ENCODE peak calls at places on chromosomes 1 and 21, in seven cellular contexts. One of them, this sample, is unnamed.

GRCh38 chr1:227622739-227623475 is 59.6 kb downstream of the ZNF678 start:
- DNase-seq in IMR-90: no peak
- DNase-seq in thoracic aorta: no peak
- DNase-seq in activated B cell treated with CpG ODN at 0.5 μM for 24 hours: no peak
- DNase-seq in endodermal cell: peak; percentile 10
- DNase-seq in hippocampal formation: no peak
- DNase-seq in K562: no peak
- DNase-seq in this sample: no peak

GRCh38 chr1:113805256-113805531 is 7.1 kb downstream of the RSBN1 start:
- DNase-seq in IMR-90: no peak
- DNase-seq in thoracic aorta: no peak
- DNase-seq in activated B cell treated with CpG ODN at 0.5 μM for 24 hours: no peak
- DNase-seq in endodermal cell: no peak
- DNase-seq in hippocampal formation: no peak
- DNase-seq in K562: no peak
- DNase-seq in this sample: no peak

GRCh38 chr1:242059976-242060375 is 61.1 kb upstream of the MAP1LC3C start:
- DNase-seq in IMR-90: no peak
- DNase-seq in thoracic aorta: no peak
- DNase-seq in activated B cell treated with CpG ODN at 0.5 μM for 24 hours: no peak
- DNase-seq in endodermal cell: no peak
- DNase-seq in hippocampal formation: no peak
- DNase-seq in K562: no peak
- DNase-seq in this sample: no peak

GRCh38 chr1:2136836-2137235 is 57.7 kb downstream of the FAAP20 start:
- DNase-seq in IMR-90: no peak
- DNase-seq in thoracic aorta: no peak
- DNase-seq in activated B cell treated with CpG ODN at 0.5 μM for 24 hours: no peak
- DNase-seq in endodermal cell: no peak
- DNase-seq in hippocampal formation: no peak
- DNase-seq in K562: no peak
- DNase-seq in this sample: no peak

GRCh38 chr1:203135636-203136305 is 8.2 kb downstream of the ADORA1 start:
- DNase-seq in IMR-90: no peak
- DNase-seq in thoracic aorta: no peak
- DNase-seq in activated B cell treated with CpG ODN at 0.5 μM for 24 hours: no peak
- DNase-seq in endodermal cell: no peak
- DNase-seq in hippocampal formation: no peak
- DNase-seq in K562: no peak
- DNase-seq in this sample: no peak

GRCh38 chr21:15826147-15826780 is 96.5 kb downstream of the USP25 start:
- DNase-seq in IMR-90: peak; percentile 54
- DNase-seq in thoracic aorta: no peak
- DNase-seq in activated B cell treated with CpG ODN at 0.5 μM for 24 hours: no peak
- DNase-seq in endodermal cell: peak; percentile 68
- DNase-seq in hippocampal formation: no peak
- DNase-seq in K562: peak; percentile 64
- DNase-seq in this sample: no peak

GRCh38 chr1:164561007-164561406 is 2.0 kb downstream of the PBX1 start:
- DNase-seq in IMR-90: no peak
- DNase-seq in thoracic aorta: no peak
- DNase-seq in activated B cell treated with CpG ODN at 0.5 μM for 24 hours: no peak
- DNase-seq in endodermal cell: no peak
- DNase-seq in hippocampal formation: no peak
- DNase-seq in K562: no peak
- DNase-seq in this sample: no peak

GRCh38 chr1:111290640-111291039 is at the start of gene CHIA:
- DNase-seq in IMR-90: no peak
- DNase-seq in thoracic aorta: no peak
- DNase-seq in activated B cell treated with CpG ODN at 0.5 μM for 24 hours: no peak
- DNase-seq in endodermal cell: no peak
- DNase-seq in hippocampal formation: no peak
- DNase-seq in K562: no peak
- DNase-seq in this sample: no peak

GRCh38 chr1:204894031-204894430 is 23.4 kb downstream of the NFASC start:
- DNase-seq in IMR-90: no peak
- DNase-seq in thoracic aorta: no peak
- DNase-seq in activated B cell treated with CpG ODN at 0.5 μM for 24 hours: no peak
- DNase-seq in endodermal cell: no peak
- DNase-seq in hippocampal formation: no peak
- DNase-seq in K562: no peak
- DNase-seq in this sample: no peak

GRCh38 chr21:35559128-35559831 is 501.0 kb downstream of the SETD4 start:
- DNase-seq in IMR-90: peak; percentile 95
- DNase-seq in thoracic aorta: no peak
- DNase-seq in activated B cell treated with CpG ODN at 0.5 μM for 24 hours: no peak
- DNase-seq in endodermal cell: no peak
- DNase-seq in hippocampal formation: no peak
- DNase-seq in K562: peak; percentile 21
- DNase-seq in this sample: no peak

GRCh38 chr21:40516336-40516735 is 330.6 kb downstream of the DSCAM start:
- DNase-seq in IMR-90: no peak
- DNase-seq in thoracic aorta: no peak
- DNase-seq in activated B cell treated with CpG ODN at 0.5 μM for 24 hours: no peak
- DNase-seq in endodermal cell: peak; percentile 67
- DNase-seq in hippocampal formation: peak; percentile 31
- DNase-seq in K562: no peak
- DNase-seq in this sample: no peak

GRCh38 chr1:53139911-53140310 is 2.5 kb downstream of the SLC1A7 start:
- DNase-seq in IMR-90: peak; percentile 66
- DNase-seq in thoracic aorta: no peak
- DNase-seq in activated B cell treated with CpG ODN at 0.5 μM for 24 hours: no peak
- DNase-seq in endodermal cell: no peak
- DNase-seq in hippocampal formation: no peak
- DNase-seq in K562: no peak
- DNase-seq in this sample: no peak

GRCh38 chr1:40794915-40795715 is 11.5 kb downstream of the KCNQ4 start:
- DNase-seq in IMR-90: no peak
- DNase-seq in thoracic aorta: no peak
- DNase-seq in activated B cell treated with CpG ODN at 0.5 μM for 24 hours: no peak
- DNase-seq in endodermal cell: no peak
- DNase-seq in hippocampal formation: no peak
- DNase-seq in K562: no peak
- DNase-seq in this sample: no peak

GRCh38 chr1:33341190-33341589 is 20.3 kb upstream of the A3GALT2 start:
- DNase-seq in IMR-90: no peak
- DNase-seq in thoracic aorta: no peak
- DNase-seq in activated B cell treated with CpG ODN at 0.5 μM for 24 hours: no peak
- DNase-seq in endodermal cell: no peak
- DNase-seq in hippocampal formation: no peak
- DNase-seq in K562: no peak
- DNase-seq in this sample: no peak

GRCh38 chr1:215830221-215830620 is 263.1 kb downstream of the KCTD3 start:
- DNase-seq in IMR-90: no peak
- DNase-seq in thoracic aorta: no peak
- DNase-seq in activated B cell treated with CpG ODN at 0.5 μM for 24 hours: no peak
- DNase-seq in endodermal cell: no peak
- DNase-seq in hippocampal formation: no peak
- DNase-seq in K562: no peak
- DNase-seq in this sample: no peak

GRCh38 chr1:223713546-223714420 is 1.4 kb downstream of the CAPN2 start:
- DNase-seq in IMR-90: peak; percentile 26
- DNase-seq in thoracic aorta: no peak
- DNase-seq in activated B cell treated with CpG ODN at 0.5 μM for 24 hours: no peak
- DNase-seq in endodermal cell: no peak
- DNase-seq in hippocampal formation: no peak
- DNase-seq in K562: peak; percentile 42
- DNase-seq in this sample: no peak

GRCh38 chr1:86504130-86504479 is 35.4 kb downstream of the CLCA1 start:
- DNase-seq in IMR-90: no peak
- DNase-seq in thoracic aorta: no peak
- DNase-seq in activated B cell treated with CpG ODN at 0.5 μM for 24 hours: no peak
- DNase-seq in endodermal cell: peak; percentile 59
- DNase-seq in hippocampal formation: no peak
- DNase-seq in K562: peak; percentile 48
- DNase-seq in this sample: no peak

GRCh38 chr1:86616871-86617270 is 70.0 kb downstream of the CLCA4 start:
- DNase-seq in IMR-90: no peak
- DNase-seq in thoracic aorta: no peak
- DNase-seq in activated B cell treated with CpG ODN at 0.5 μM for 24 hours: no peak
- DNase-seq in endodermal cell: no peak
- DNase-seq in hippocampal formation: no peak
- DNase-seq in K562: peak; percentile 1
- DNase-seq in this sample: no peak

GRCh38 chr1:54409156-54410142 is 3.3 kb upstream of the SSBP3 start:
- DNase-seq in IMR-90: no peak
- DNase-seq in thoracic aorta: no peak
- DNase-seq in activated B cell treated with CpG ODN at 0.5 μM for 24 hours: no peak
- DNase-seq in endodermal cell: peak; percentile 87
- DNase-seq in hippocampal formation: no peak
- DNase-seq in K562: peak; percentile 87
- DNase-seq in this sample: no peak

GRCh38 chr1:31755197-31755611 is 8.9 kb downstream of the ADGRB2 start:
- DNase-seq in IMR-90: peak; percentile 30
- DNase-seq in thoracic aorta: no peak
- DNase-seq in activated B cell treated with CpG ODN at 0.5 μM for 24 hours: no peak
- DNase-seq in endodermal cell: no peak
- DNase-seq in hippocampal formation: no peak
- DNase-seq in K562: no peak
- DNase-seq in this sample: no peak

GRCh38 chr1:30641557-30642353 is 81.6 kb downstream of the MATN1 start:
- DNase-seq in IMR-90: no peak
- DNase-seq in thoracic aorta: no peak
- DNase-seq in activated B cell treated with CpG ODN at 0.5 μM for 24 hours: no peak
- DNase-seq in endodermal cell: no peak
- DNase-seq in hippocampal formation: no peak
- DNase-seq in K562: no peak
- DNase-seq in this sample: no peak

GRCh38 chr1:86551305-86551704 is 4.4 kb downstream of the CLCA4 start:
- DNase-seq in IMR-90: no peak
- DNase-seq in thoracic aorta: no peak
- DNase-seq in activated B cell treated with CpG ODN at 0.5 μM for 24 hours: no peak
- DNase-seq in endodermal cell: no peak
- DNase-seq in hippocampal formation: no peak
- DNase-seq in K562: no peak
- DNase-seq in this sample: no peak

GRCh38 chr1:25123551-25123950 is 108.8 kb downstream of the SYF2 start:
- DNase-seq in IMR-90: no peak
- DNase-seq in thoracic aorta: no peak
- DNase-seq in activated B cell treated with CpG ODN at 0.5 μM for 24 hours: no peak
- DNase-seq in endodermal cell: no peak
- DNase-seq in hippocampal formation: no peak
- DNase-seq in K562: no peak
- DNase-seq in this sample: no peak

GRCh38 chr1:74995848-74996247 is 138.3 kb upstream of the LHX8 start:
- DNase-seq in IMR-90: no peak
- DNase-seq in thoracic aorta: no peak
- DNase-seq in activated B cell treated with CpG ODN at 0.5 μM for 24 hours: no peak
- DNase-seq in endodermal cell: no peak
- DNase-seq in hippocampal formation: no peak
- DNase-seq in K562: no peak
- DNase-seq in this sample: no peak

GRCh38 chr1:150869683-150870082 is 6.7 kb downstream of the ARNT start:
- DNase-seq in IMR-90: no peak
- DNase-seq in thoracic aorta: no peak
- DNase-seq in activated B cell treated with CpG ODN at 0.5 μM for 24 hours: no peak
- DNase-seq in endodermal cell: no peak
- DNase-seq in hippocampal formation: no peak
- DNase-seq in K562: no peak
- DNase-seq in this sample: no peak

GRCh38 chr1:119554188-119554587 is 47.2 kb downstream of the HSD3B1 start:
- DNase-seq in IMR-90: peak; percentile 82
- DNase-seq in thoracic aorta: no peak
- DNase-seq in activated B cell treated with CpG ODN at 0.5 μM for 24 hours: no peak
- DNase-seq in endodermal cell: peak; percentile 62
- DNase-seq in hippocampal formation: no peak
- DNase-seq in K562: peak; percentile 19
- DNase-seq in this sample: peak; percentile 52

GRCh38 chr1:195951313-195951712 is 656.9 kb downstream of the KCNT2 start:
- DNase-seq in IMR-90: no peak
- DNase-seq in thoracic aorta: no peak
- DNase-seq in activated B cell treated with CpG ODN at 0.5 μM for 24 hours: no peak
- DNase-seq in endodermal cell: no peak
- DNase-seq in hippocampal formation: no peak
- DNase-seq in K562: peak; percentile 55
- DNase-seq in this sample: no peak

GRCh38 chr21:46004168-46004861 is 22.7 kb downstream of the COL6A1 start:
- DNase-seq in IMR-90: no peak
- DNase-seq in thoracic aorta: no peak
- DNase-seq in activated B cell treated with CpG ODN at 0.5 μM for 24 hours: no peak
- DNase-seq in endodermal cell: peak; percentile 42
- DNase-seq in hippocampal formation: no peak
- DNase-seq in K562: no peak
- DNase-seq in this sample: no peak

GRCh38 chr21:26686278-26686677 is 113.2 kb upstream of the CYYR1 start:
- DNase-seq in IMR-90: peak; percentile 44
- DNase-seq in thoracic aorta: no peak
- DNase-seq in activated B cell treated with CpG ODN at 0.5 μM for 24 hours: no peak
- DNase-seq in endodermal cell: peak; percentile 73
- DNase-seq in hippocampal formation: no peak
- DNase-seq in K562: no peak
- DNase-seq in this sample: no peak

GRCh38 chr1:107787299-107787698 is 177.7 kb downstream of the VAV3 start:
- DNase-seq in IMR-90: no peak
- DNase-seq in thoracic aorta: no peak
- DNase-seq in activated B cell treated with CpG ODN at 0.5 μM for 24 hours: no peak
- DNase-seq in endodermal cell: peak; percentile 79
- DNase-seq in hippocampal formation: no peak
- DNase-seq in K562: peak; percentile 10
- DNase-seq in this sample: no peak

GRCh38 chr1:229434641-229435051 is 752 bp upstream of the ACTA1 start:
- DNase-seq in IMR-90: no peak
- DNase-seq in thoracic aorta: no peak
- DNase-seq in activated B cell treated with CpG ODN at 0.5 μM for 24 hours: no peak
- DNase-seq in endodermal cell: peak; percentile 86
- DNase-seq in hippocampal formation: no peak
- DNase-seq in K562: no peak
- DNase-seq in this sample: no peak

GRCh38 chr1:31371560-31371959 is 1.3 kb downstream of the FABP3 start:
- DNase-seq in IMR-90: no peak
- DNase-seq in thoracic aorta: no peak
- DNase-seq in activated B cell treated with CpG ODN at 0.5 μM for 24 hours: no peak
- DNase-seq in endodermal cell: no peak
- DNase-seq in hippocampal formation: peak; percentile 22
- DNase-seq in K562: peak; percentile 24
- DNase-seq in this sample: no peak

GRCh38 chr1:88252745-88253144 is 431.3 kb upstream of the PKN2 start:
- DNase-seq in IMR-90: no peak
- DNase-seq in thoracic aorta: no peak
- DNase-seq in activated B cell treated with CpG ODN at 0.5 μM for 24 hours: no peak
- DNase-seq in endodermal cell: no peak
- DNase-seq in hippocampal formation: no peak
- DNase-seq in K562: no peak
- DNase-seq in this sample: no peak

This sample was measured in mesothelial cell of epicardium.